ENCODE peak calls at places on chromosome 19, in seven cellular contexts. L, P, A, W, Z, S and O are unnamed samples.

GRCh38 chr19:16940626-16941025 is 51.8 kb downstream of the F2RL3 start:
- DNase-seq in S (no peak), P (no peak), A (no peak), L (no peak), Z (no peak), W (no peak), O (no peak)

GRCh38 chr19:35949131-35949530 is 13.0 kb downstream of the LRFN3 start:
- DNase-seq in A (no peak), L (no peak), S (no peak), Z (no peak), W (no peak), P (no peak), O (no peak)

GRCh38 chr19:29381353-29382203 is 144.2 kb upstream of the VSTM2B start:
- DNase-seq in A (no peak), P (no peak), W (no peak), L (no peak), S (no peak), Z (peak; percentile 2), O (no peak)

GRCh38 chr19:57664269-57665127 is 4.2 kb upstream of the ZSCAN4 start:
- DNase-seq in A (peak; percentile 46), L (peak; percentile 83), P (peak; percentile 89), Z (peak; percentile 64), S (no peak), W (peak; percentile 52), O (peak; percentile 77)

GRCh38 chr19:13965926-13966683 is 13.8 kb downstream of the DCAF15 start:
- DNase-seq in L (no peak), W (no peak), Z (no peak), P (no peak), S (no peak), A (no peak), O (no peak)

GRCh38 chr19:57935731-57936130 is 529 bp upstream of the ZNF418 start:
- DNase-seq in L (no peak), S (no peak), Z (no peak), P (no peak), A (no peak), W (no peak), O (no peak)

GRCh38 chr19:54464624-54465266 is 1.2 kb upstream of the LENG9 start:
- DNase-seq in Z (peak; percentile 83), W (peak; percentile 81), S (peak; percentile 74), P (peak; percentile 92), A (peak; percentile 62), L (peak; percentile 97), O (peak; percentile 94)

GRCh38 chr19:15551183-15552004 is 43.1 kb downstream of the CYP4F22 start:
- DNase-seq in S (no peak), A (peak; percentile 6), W (peak; percentile 14), L (no peak), Z (peak; percentile 19), P (peak; percentile 78), O (peak; percentile 6)

GRCh38 chr19:17933414-17934129 is 757 bp downstream of the CCDC124 start:
- DNase-seq in P (no peak), L (no peak), W (peak; percentile 8), A (peak; percentile 23), Z (no peak), S (no peak), O (no peak)

GRCh38 chr19:29477831-29478577 is 47.8 kb upstream of the VSTM2B start:
- DNase-seq in L (no peak), S (no peak), W (no peak), A (no peak), Z (no peak), P (no peak), O (no peak)

GRCh38 chr19:11322269-11323024 is 17.0 kb downstream of the RAB3D start:
- DNase-seq in S (no peak), P (no peak), Z (no peak), W (no peak), A (no peak), L (no peak), O (no peak)

GRCh38 chr19:17679526-17680234 is 8.5 kb downstream of the UNC13A start:
- DNase-seq in A (no peak), S (no peak), L (peak; percentile 43), Z (no peak), P (no peak), W (no peak), O (peak; percentile 31)

GRCh38 chr19:55590621-55591020 is 8.7 kb downstream of the FIZ1 start:
- DNase-seq in Z (no peak), S (no peak), P (no peak), L (peak; percentile 44), A (no peak), W (no peak), O (no peak)

GRCh38 chr19:10230155-10230903 is 802 bp downstream of the S1PR2 start:
- DNase-seq in Z (peak; percentile 72), W (peak; percentile 66), A (peak; percentile 64), P (peak; percentile 83), S (no peak), L (peak; percentile 84), O (peak; percentile 37)

GRCh38 chr19:44729516-44730033 is 18.9 kb upstream of the BCL3 start:
- DNase-seq in P (no peak), L (no peak), Z (no peak), A (no peak), W (no peak), S (no peak), O (no peak)

GRCh38 chr19:17797397-17798201 is 2.7 kb downstream of the B3GNT3 start:
- DNase-seq in P (peak; percentile 48), L (peak; percentile 1), S (no peak), W (no peak), A (no peak), Z (no peak), O (no peak)

GRCh38 chr19:5144545-5145179 is 175.7 kb downstream of the KDM4B start:
- DNase-seq in A (no peak), Z (peak; percentile 15), W (no peak), P (no peak), L (no peak), S (no peak), O (no peak)

GRCh38 chr19:50728084-50728737 is 5.0 kb downstream of the CLEC11A start:
- DNase-seq in W (peak; percentile 73), L (peak; percentile 95), S (no peak), Z (peak; percentile 91), P (peak; percentile 79), A (peak; percentile 60), O (peak; percentile 23)

GRCh38 chr19:11269408-11269807 is 7.1 kb upstream of the DOCK6 start:
- DNase-seq in A (peak; percentile 41), S (no peak), L (no peak), Z (no peak), P (no peak), W (peak; percentile 38), O (no peak)

GRCh38 chr19:50172726-50173125 is 9.6 kb upstream of the IZUMO2 start:
- DNase-seq in P (no peak), W (no peak), Z (no peak), L (no peak), S (no peak), A (no peak), O (no peak)

GRCh38 chr19:15299568-15300409 is 32.5 kb downstream of the BRD4 start:
- DNase-seq in W (peak; percentile 74), A (peak; percentile 78), Z (no peak), L (no peak), P (no peak), S (no peak), O (no peak)

GRCh38 chr19:32018014-32018413 is 327.4 kb upstream of the ZNF507 start:
- DNase-seq in W (peak; percentile 95), S (no peak), L (no peak), Z (peak; percentile 52), P (no peak), A (no peak), O (no peak)

GRCh38 chr19:33376423-33376822 is 2.9 kb downstream of the CEBPG start:
- DNase-seq in L (no peak), S (peak; percentile 66), W (peak; percentile 81), A (peak; percentile 91), P (no peak), Z (no peak), O (no peak)

GRCh38 chr19:29530549-29531457 is 5.0 kb downstream of the VSTM2B start:
- DNase-seq in Z (no peak), S (no peak), A (no peak), P (no peak), W (no peak), L (peak; percentile 54), O (no peak)

GRCh38 chr19:18273566-18274302 is 518 bp downstream of the IQCN start:
- DNase-seq in S (no peak), W (no peak), P (no peak), L (no peak), Z (no peak), A (no peak), O (no peak)

GRCh38 chr19:30896551-30896950 is 452.7 kb downstream of the TSHZ3 start:
- DNase-seq in S (no peak), A (no peak), Z (no peak), L (no peak), W (no peak), P (no peak), O (peak; percentile 42)

GRCh38 chr19:8363803-8364771 is at the start of gene ANGPTL4:
- DNase-seq in P (peak; percentile 86), W (peak; percentile 71), A (peak; percentile 56), L (peak; percentile 83), Z (no peak), S (peak; percentile 53), O (peak; percentile 74)

GRCh38 chr19:23440791-23441190 is 45.5 kb upstream of the ZNF91 start:
- DNase-seq in S (no peak), A (no peak), W (no peak), Z (no peak), P (peak; percentile 39), L (no peak), O (peak; percentile 44)

GRCh38 chr19:54029930-54030490 is 33.7 kb downstream of the VSTM1 start:
- DNase-seq in S (no peak), P (peak; percentile 71), A (peak; percentile 74), Z (peak; percentile 20), W (peak; percentile 58), L (peak; percentile 81), O (peak; percentile 69)

GRCh38 chr19:1383014-1383310 is 745 bp upstream of the NDUFS7 start:
- DNase-seq in P (peak; percentile 85), A (no peak), L (no peak), S (no peak), W (no peak), Z (no peak), O (no peak)
- TF ChIP-seq CTCF in P (no peak), A (no peak), L (no peak), S (no peak), W (no peak), Z (no peak), O (no peak)

GRCh38 chr19:800360-801029 is 3.2 kb downstream of the PTBP1 start:
- DNase-seq in A (peak; percentile 61), S (no peak), W (no peak), L (no peak), P (peak; percentile 47), Z (peak; percentile 21), O (no peak)
- H3K4me3 ChIP-seq in A (peak overlapping the region; percentile 55), S (peak overlapping the region; percentile 95), W (peak overlapping the region; percentile 22), L (peak overlapping the region; percentile 89), P (peak overlapping the region; percentile 21), Z (no peak overlapping the region), O (no peak overlapping the region)

DNA sequence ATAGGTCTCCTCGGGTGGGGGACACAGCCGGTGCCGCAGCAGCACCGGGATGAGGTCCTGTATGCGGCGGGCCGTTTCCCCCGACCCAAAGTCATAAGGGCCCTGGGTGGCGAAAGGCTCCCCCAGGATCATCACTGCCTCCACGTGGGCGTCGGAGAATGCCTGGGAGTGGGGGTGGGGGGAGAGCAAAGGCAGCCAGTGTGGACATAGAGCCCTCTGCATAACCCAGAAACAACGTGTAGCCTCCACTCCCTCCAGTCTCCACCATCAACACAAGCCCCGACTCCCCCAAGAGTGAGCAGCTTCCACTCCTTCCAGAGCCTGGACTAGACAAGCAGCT is 1.7 kb upstream of the NUMBL start:
- DNase-seq in P (no peak), L (no peak), W (no peak), A (no peak), Z (no peak), S (no peak), O (peak; percentile 53)
- TF ChIP-seq CTCF in P (no peak), L (no peak), W (no peak), A (no peak), Z (no peak), S (no peak), O (no peak)

GRCh38 chr19:48413879-48414623 is 20.6 kb downstream of the GRIN2D start:
- DNase-seq in A (peak; percentile 46), W (no peak), P (no peak), Z (no peak), L (no peak), S (no peak), O (no peak)
- H3K4me3 ChIP-seq in A (no peak overlapping the region), W (no peak overlapping the region), P (no peak overlapping the region), Z (no peak overlapping the region), L (peak overlapping the region; percentile 43), S (no peak overlapping the region), O (no peak overlapping the region)